ENCODE peak calls at places on chromosomes 7 and 10, in six cellular contexts. Q is progenitor cell of endocrine pancreas; A is M059J; T is osteocyte; C is stimulated activated CD8-positive, alpha-beta memory T cell treated with anti-CD3 and anti-CD28 coated beads, Interleukin-2, amount 100 ng/mL, for 1 hour; B is posterior vena cava. E is an unnamed sample.

GRCh38 chr7:123198668-123199652 is 809 bp downstream of the SLC13A1 start:
- DNase-seq in Q (no peak), A (no peak), T (no peak), C (no peak), B (no peak), E (no peak)

GRCh38 chr7:137591444-137591843 is 247.9 kb upstream of the PTN start:
- DNase-seq in Q (no peak), A (peak), T (no peak), C (no peak), B (no peak), E (peak)

GRCh38 chr10:108817125-108817524 is 1106.2 kb downstream of the XPNPEP1 start:
- DNase-seq in Q (no peak), A (no peak), T (no peak), C (no peak), B (no peak), E (no peak)

GRCh38 chr7:51949726-51950644 is 633.4 kb upstream of the COBL start:
- DNase-seq in Q (no peak), A (no peak), T (no peak), C (no peak), B (no peak), E (no peak)

GRCh38 chr10:58464956-58465355 is 47.7 kb upstream of the BICC1 start:
- DNase-seq in Q (no peak), A (no peak), T (no peak), C (no peak), B (no peak), E (no peak)

GRCh38 chr7:2063562-2064360 is 169.0 kb downstream of the MAD1L1 start:
- DNase-seq in Q (no peak), A (no peak), T (no peak), C (no peak), B (no peak), E (peak)

GRCh38 chr7:130961128-130961601 is 227.2 kb upstream of the KLF14 start:
- DNase-seq in Q (no peak), A (peak), T (no peak), C (no peak), B (no peak), E (no peak)

GRCh38 chr10:96632974-96633373 is 46.2 kb upstream of the TM9SF3 start:
- DNase-seq in Q (no peak), A (peak), T (no peak), C (no peak), B (no peak), E (no peak)